ENCODE peak calls at places on chromosome 7, in eight cellular contexts. F is lower lobe of right lung; L is transverse colon; G is CD8-positive, alpha-beta memory T cell; O is PC-3; V is heart left ventricle; N is Karpas-422; C is heart right ventricle. X is an unnamed sample. For H3K4me1 and H3K27me3, the result is how much of the 10 kb centered on the place peaks cover.

GRCh38 chr7:103598326-103598905 is 152.4 kb upstream of the SLC26A5 start:
- DNase-seq in F (no peak), L (no peak), G (no peak), O (no peak), V (no peak), N (no peak), C (no peak), X (no peak)

GRCh38 chr7:44065431-44066110 is at the start of gene PGAM2:
- DNase-seq in F (peak), L (peak), G (no peak), O (no peak), V (peak), N (peak), C (peak), X (peak)

GRCh38 chr7:46352335-46352954 is 431.4 kb upstream of the IGFBP3 start:
- DNase-seq in F (no peak), L (no peak), G (peak), O (peak), V (no peak), N (peak), C (peak), X (no peak)

GRCh38 chr7:70634610-70635068 is 497.3 kb upstream of the GALNT17 start:
- DNase-seq in F (no peak), L (no peak), G (no peak), O (no peak), V (no peak), N (no peak), C (no peak), X (no peak)

GRCh38 chr7:159109092-159110035 is 35.3 kb downstream of the VIPR2 start:
- DNase-seq in F (peak), L (no peak), G (no peak), O (peak), V (no peak), N (no peak), C (no peak), X (no peak)

GRCh38 chr7:66877577-66878300 is 43.3 kb upstream of the TMEM248 start:
- DNase-seq in F (no peak), L (no peak), G (no peak), O (no peak), V (no peak), N (no peak), C (no peak), X (no peak)

GRCh38 chr7:18531539-18531938 is 36.0 kb downstream of the HDAC9 start:
- DNase-seq in F (no peak), L (no peak), G (no peak), O (no peak), V (no peak), N (no peak), C (no peak), X (no peak)

GRCh38 chr7:131293018-131293417 is 34.7 kb upstream of the MKLN1 start:
- DNase-seq in F (no peak), L (no peak), G (no peak), O (no peak), V (peak), N (no peak), C (peak), X (no peak)

GRCh38 chr7:87926581-87927461 is 7.2 kb upstream of the ADAM22 start:
- DNase-seq in F (no peak), L (peak), G (no peak), O (no peak), V (no peak), N (peak), C (no peak), X (no peak)

GRCh38 chr7:27199820-27200760 is at the start of gene HOXA13:
- DNase-seq in F (no peak), L (peak), G (no peak), O (peak), V (no peak), N (peak), C (no peak), X (peak)

GRCh38 chr7:142859829-142860228 is 5.0 kb downstream of the EPHB6 start:
- DNase-seq in F (no peak), L (no peak), G (no peak), O (peak), V (no peak), N (no peak), C (no peak), X (no peak)

GRCh38 chr7:107025449-107026103 is 18.9 kb upstream of the PRKAR2B start:
- DNase-seq in F (no peak), L (no peak), G (no peak), O (no peak), V (no peak), N (no peak), C (no peak), X (no peak)

GRCh38 chr7:29987083-29987482 is 2.5 kb downstream of the SCRN1 start:
- DNase-seq in F (no peak), L (no peak), G (no peak), O (peak), V (no peak), N (peak), C (no peak), X (no peak)

GRCh38 chr7:45092100-45092930 is 3.5 kb upstream of the NACAD start:
- DNase-seq in F (no peak), L (no peak), G (no peak), O (peak), V (no peak), N (no peak), C (no peak), X (no peak)

GRCh38 chr7:55326079-55326847 is 38.9 kb upstream of the LANCL2 start:
- DNase-seq in F (no peak), L (no peak), G (no peak), O (no peak), V (peak), N (no peak), C (no peak), X (no peak)

GRCh38 chr7:108723343-108723957 is 153.8 kb downstream of the DNAJB9 start:
- DNase-seq in F (no peak), L (no peak), G (no peak), O (no peak), V (no peak), N (no peak), C (no peak), X (no peak)

GRCh38 chr7:156003220-156004162 is 191.2 kb upstream of the SHH start:
- DNase-seq in F (no peak), L (no peak), G (no peak), O (no peak), V (no peak), N (no peak), C (no peak), X (no peak)

GRCh38 chr7:119931230-119931824 is 341.6 kb upstream of the KCND2 start:
- DNase-seq in F (no peak), L (no peak), G (no peak), O (no peak), V (no peak), N (no peak), C (no peak), X (no peak)

GRCh38 chr7:41880107-41880506 is 177.2 kb upstream of the INHBA start:
- DNase-seq in F (no peak), L (no peak), G (no peak), O (peak), V (no peak), N (no peak), C (no peak), X (no peak)

GRCh38 chr7:157521061-157521731 is 184.4 kb downstream of the DNAJB6 start:
- DNase-seq in F (no peak), L (no peak), G (no peak), O (no peak), V (no peak), N (no peak), C (no peak), X (peak)

GRCh38 chr7:45921699-45922519 is 837 bp upstream of the IGFBP3 start:
- DNase-seq in F (peak), L (peak), G (no peak), O (peak), V (peak), N (no peak), C (peak), X (no peak)

GRCh38 chr7:94602181-94602580 is 53.8 kb downstream of the SGCE start:
- DNase-seq in F (no peak), L (no peak), G (no peak), O (no peak), V (no peak), N (no peak), C (no peak), X (no peak)

GRCh38 chr7:44981035-44981706 is 2.4 kb upstream of the MYO1G start:
- DNase-seq in F (no peak), L (no peak), G (no peak), O (no peak), V (no peak), N (peak), C (no peak), X (no peak)

GRCh38 chr7:44320794-44321371 is 4.5 kb downstream of the CAMK2B start:
- DNase-seq in F (no peak), L (no peak), G (no peak), O (no peak), V (no peak), N (no peak), C (no peak), X (no peak)

GRCh38 chr7:101370836-101371235 is 8.2 kb downstream of the COL26A1 start:
- DNase-seq in F (no peak), L (no peak), G (no peak), O (no peak), V (no peak), N (no peak), C (no peak), X (no peak)

GRCh38 chr7:14973712-14974428 is 71.3 kb upstream of the DGKB start:
- DNase-seq in F (no peak), L (no peak), G (no peak), O (no peak), V (no peak), N (no peak), C (no peak), X (no peak)

GRCh38 chr7:28677668-28678067 is 265.4 kb downstream of the CREB5 start:
- DNase-seq in F (no peak), L (no peak), G (no peak), O (no peak), V (no peak), N (no peak), C (no peak), X (no peak)

GRCh38 chr7:28681693-28682092 is 269.4 kb downstream of the CREB5 start:
- DNase-seq in F (no peak), L (no peak), G (no peak), O (no peak), V (no peak), N (no peak), C (no peak), X (no peak)

GRCh38 chr7:28675429-28675828 is 263.1 kb downstream of the CREB5 start:
- DNase-seq in F (no peak), L (no peak), G (no peak), O (no peak), V (no peak), N (no peak), C (no peak), X (peak)

GRCh38 chr7:28682136-28682535 is 269.8 kb downstream of the CREB5 start:
- DNase-seq in F (no peak), L (no peak), G (no peak), O (no peak), V (no peak), N (no peak), C (no peak), X (no peak)

DNA sequence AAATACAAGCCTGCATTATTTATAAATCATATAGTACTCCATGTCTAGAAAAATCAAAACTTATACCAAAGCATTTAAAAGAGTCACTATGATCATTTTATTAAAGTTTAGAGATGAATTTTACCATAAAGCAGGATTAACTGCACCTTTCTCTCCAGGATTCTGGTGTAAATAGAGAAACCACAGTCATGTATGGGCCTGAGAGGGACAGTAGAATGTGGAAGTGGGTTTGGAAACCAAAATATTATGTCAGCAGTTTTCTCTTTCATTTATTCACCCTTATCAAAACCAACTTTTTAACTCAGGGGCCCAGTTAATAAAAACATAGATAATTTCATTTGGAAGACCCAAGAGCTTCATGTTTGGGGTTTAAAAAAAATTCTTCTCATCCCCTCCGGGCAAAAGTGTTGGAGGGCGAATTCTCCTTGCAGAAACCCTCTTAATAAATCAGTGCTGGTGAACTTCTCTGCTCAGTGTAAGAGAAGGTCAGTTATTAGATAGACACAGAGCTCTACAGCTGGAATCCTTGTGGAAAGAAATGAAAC is 266.2 kb downstream of the CREB5 start:
- DNase-seq in F (no peak), L (no peak), G (no peak), O (no peak), V (no peak), N (no peak), C (no peak), X (no peak)
- H3K4me3 ChIP-seq in F (no peak), L (no peak), G (no peak), O (no peak), V (no peak), N (no peak), C (no peak), X (no peak)

GRCh38 chr7:117871778-117872538 is 1.3 kb downstream of the CTTNBP2 start:
- DNase-seq in F (no peak), L (no peak), G (no peak), O (no peak), V (no peak), N (no peak), C (no peak), X (peak)
- H3K4me1 ChIP-seq in F (under half), L (under half), G (under half), O (under half), V (under half), N (under half), C (under half), X (under half)

GRCh38 chr7:859368-860030 is 16.9 kb upstream of the GET4 start:
- DNase-seq in F (no peak), L (no peak), G (no peak), O (no peak), V (no peak), N (no peak), C (no peak), X (peak)
- H3K27me3 ChIP-seq in F (under half), L (under half), G (under half), O (under half), V (under half), N (under half), C (under half), X (under half)

GRCh38 chr7:151782598-151783448 is 94.1 kb downstream of the PRKAG2 start:
- DNase-seq in F (peak), L (peak), G (peak), O (peak), V (peak), N (peak), C (peak), X (peak)
- H3K4me3 ChIP-seq in F (peak), L (no peak), G (peak), O (peak), V (peak), N (no peak), C (peak), X (peak)

GRCh38 chr7:6420680-6421079 is 27.1 kb downstream of the DAGLB start:
- DNase-seq in F (no peak), L (no peak), G (no peak), O (no peak), V (no peak), N (no peak), C (no peak), X (no peak)

GRCh38 chr7:6423942-6424701 is 23.6 kb downstream of the DAGLB start:
- DNase-seq in F (peak), L (peak), G (no peak), O (peak), V (no peak), N (no peak), C (peak), X (no peak)

GRCh38 chr7:6424702-6425072 is 23.1 kb downstream of the DAGLB start:
- DNase-seq in F (no peak), L (no peak), G (no peak), O (no peak), V (no peak), N (no peak), C (no peak), X (no peak)

GRCh38 chr7:6422095-6422494 is 25.7 kb downstream of the DAGLB start:
- DNase-seq in F (no peak), L (no peak), G (no peak), O (no peak), V (no peak), N (no peak), C (no peak), X (no peak)

GRCh38 chr7:6422926-6423632 is 24.7 kb downstream of the DAGLB start:
- DNase-seq in F (peak), L (no peak), G (no peak), O (no peak), V (peak), N (no peak), C (no peak), X (no peak)
- H3K4me1 ChIP-seq in F (under half), L (under half), G (under half), O (under half), V (under half), N (under half), C (under half), X (under half)

X was measured in HAP-1.